ENCODE peak calls at places on chromosome 1, in eight cellular contexts. R, H, O, G, I, F, V and C are unnamed samples.

GRCh38 chr1:22810378-22810777 is 99.7 kb downstream of the EPHB2 start:
- DNase-seq in R (no peak), H (no peak), O (no peak), G (no peak), I (no peak), F (no peak), V (no peak), C (no peak)

GRCh38 chr1:47469405-47469759 is 31.5 kb downstream of the FOXD2 start:
- DNase-seq in R (no peak), H (no peak), O (no peak), G (no peak), I (no peak), F (no peak), V (no peak), C (no peak)

GRCh38 chr1:84782311-84782771 is 92.1 kb upstream of the SSX2IP start:
- DNase-seq in R (no peak), H (peak), O (peak), G (peak), I (peak), F (peak), V (no peak), C (peak)

GRCh38 chr1:9039761-9040658 is 13.8 kb upstream of the SLC2A7 start:
- DNase-seq in R (no peak), H (no peak), O (no peak), G (no peak), I (no peak), F (no peak), V (no peak), C (no peak)

GRCh38 chr1:206498685-206499084 is 8.6 kb upstream of the RASSF5 start:
- DNase-seq in R (no peak), H (no peak), O (no peak), G (no peak), I (no peak), F (no peak), V (no peak), C (no peak)

GRCh38 chr1:200919386-200919785 is 24.7 kb downstream of the INAVA start:
- DNase-seq in R (no peak), H (no peak), O (no peak), G (no peak), I (no peak), F (no peak), V (no peak), C (no peak)

GRCh38 chr1:182332256-182332655 is 59.3 kb downstream of the GLUL start:
- DNase-seq in R (no peak), H (no peak), O (no peak), G (no peak), I (no peak), F (no peak), V (no peak), C (no peak)

GRCh38 chr1:83694449-83694848 is 304.5 kb downstream of the TTLL7 start:
- DNase-seq in R (no peak), H (no peak), O (no peak), G (no peak), I (no peak), F (no peak), V (no peak), C (no peak)

GRCh38 chr1:17826165-17826488 is 71.0 kb downstream of the ACTL8 start:
- DNase-seq in R (peak), H (no peak), O (no peak), G (peak), I (peak), F (peak), V (no peak), C (no peak)

GRCh38 chr1:53317651-53318539 is 10.0 kb downstream of the LRP8 start:
- DNase-seq in R (no peak), H (no peak), O (no peak), G (no peak), I (no peak), F (peak), V (no peak), C (no peak)

GRCh38 chr1:26391450-26391849 is 18.9 kb upstream of the ZNF683 start:
- DNase-seq in R (no peak), H (peak), O (no peak), G (peak), I (no peak), F (peak), V (peak), C (peak)

GRCh38 chr1:61255324-61255703 is 173.0 kb downstream of the NFIA start:
- DNase-seq in R (no peak), H (no peak), O (no peak), G (no peak), I (no peak), F (peak), V (peak), C (no peak)

GRCh38 chr1:26580116-26580515 is 50.6 kb downstream of the RPS6KA1 start:
- DNase-seq in R (no peak), H (no peak), O (no peak), G (no peak), I (no peak), F (no peak), V (no peak), C (no peak)

GRCh38 chr1:94329986-94330385 is 88.2 kb upstream of the ABCD3 start:
- DNase-seq in R (no peak), H (no peak), O (no peak), G (peak), I (no peak), F (peak), V (no peak), C (no peak)

GRCh38 chr1:208939545-208940085 is 643.9 kb upstream of the CAMK1G start:
- DNase-seq in R (no peak), H (no peak), O (no peak), G (no peak), I (no peak), F (no peak), V (no peak), C (no peak)

GRCh38 chr1:159916240-159917051 is 8.9 kb downstream of the TAGLN2 start:
- DNase-seq in R (no peak), H (no peak), O (no peak), G (peak), I (no peak), F (no peak), V (no peak), C (no peak)

GRCh38 chr1:172895050-172895460 is 155.7 kb downstream of the TNFSF18 start:
- DNase-seq in R (no peak), H (peak), O (no peak), G (no peak), I (no peak), F (no peak), V (peak), C (no peak)

GRCh38 chr1:107877092-107877491 is 87.9 kb downstream of the VAV3 start:
- DNase-seq in R (no peak), H (no peak), O (no peak), G (no peak), I (no peak), F (peak), V (no peak), C (no peak)

GRCh38 chr1:236916131-236916800 is 88.0 kb downstream of the MT1HL1 start:
- DNase-seq in R (no peak), H (no peak), O (no peak), G (no peak), I (no peak), F (no peak), V (no peak), C (no peak)

GRCh38 chr1:180501865-180502360 is 464 bp downstream of the ACBD6 start:
- DNase-seq in R (no peak), H (no peak), O (no peak), G (no peak), I (no peak), F (no peak), V (peak), C (no peak)

GRCh38 chr1:8627728-8628127 is 189.7 kb downstream of the RERE start:
- DNase-seq in R (no peak), H (no peak), O (no peak), G (no peak), I (no peak), F (no peak), V (no peak), C (no peak)